ENCODE peak calls at places on chromosomes 16 and 17, in nine cellular contexts. Z, C, B, M, X, K, Y, T and U are unnamed samples. For H3K9me3, the result is how much of the 10 kb centered on the place peaks cover.

GRCh38 chr16:77840623-77841274 is 52.4 kb downstream of the VAT1L start:
- DNase-seq in B (no peak), Z (no peak), M (peak), K (no peak), X (no peak), Y (no peak), C (no peak), T (peak), U (no peak)

GRCh38 chr16:85046957-85047866 is 19.6 kb downstream of the KIAA0513 start:
- DNase-seq in M (no peak), C (no peak), Z (peak), K (peak), T (no peak), B (no peak), X (peak), Y (no peak), U (no peak)

GRCh38 chr17:65074778-65075250 is 18.3 kb upstream of the GNA13 start:
- DNase-seq in Y (no peak), B (no peak), C (no peak), X (peak), T (peak), Z (peak), M (no peak), K (peak), U (peak)

GRCh38 chr16:81517630-81518438 is 73.2 kb downstream of the CMIP start:
- DNase-seq in B (no peak), K (no peak), Y (no peak), Z (no peak), T (no peak), C (no peak), M (peak), X (peak), U (no peak)

GRCh38 chr17:17401271-17401781 is 75.5 kb upstream of the MED9 start:
- DNase-seq in M (peak), X (peak), Y (no peak), Z (no peak), B (no peak), T (no peak), K (no peak), C (no peak), U (no peak)

GRCh38 chr17:77322284-77322533 is 181.4 kb downstream of the SEC14L1 start:
- DNase-seq in M (no peak), B (no peak), K (no peak), T (no peak), C (no peak), Y (no peak), X (peak), Z (no peak), U (no peak)

GRCh38 chr17:75036643-75037268 is 10.0 kb downstream of the ATP5PD start:
- DNase-seq in Z (peak), M (peak), C (no peak), K (peak), X (peak), B (no peak), Y (peak), T (no peak), U (peak)

GRCh38 chr16:44655-45054 is 8.8 kb downstream of the POLR3K start:
- DNase-seq in B (no peak), C (no peak), Y (no peak), K (no peak), T (no peak), M (no peak), Z (no peak), X (no peak), U (no peak)

GRCh38 chr16:49000594-49000993 is 281.0 kb downstream of the CBLN1 start:
- DNase-seq in K (no peak), T (no peak), M (no peak), Y (no peak), Z (no peak), C (no peak), B (no peak), X (no peak), U (no peak)

GRCh38 chr17:60442271-60443201 is 20.2 kb downstream of the CHCT1 start:
- DNase-seq in T (no peak), X (peak), Z (no peak), K (no peak), B (no peak), C (no peak), M (peak), Y (no peak), U (no peak)
- H3K27ac ChIP-seq in T (no peak), X (peak), Z (no peak), K (no peak), B (no peak), C (no peak), M (no peak), Y (no peak), U (peak)

DNA sequence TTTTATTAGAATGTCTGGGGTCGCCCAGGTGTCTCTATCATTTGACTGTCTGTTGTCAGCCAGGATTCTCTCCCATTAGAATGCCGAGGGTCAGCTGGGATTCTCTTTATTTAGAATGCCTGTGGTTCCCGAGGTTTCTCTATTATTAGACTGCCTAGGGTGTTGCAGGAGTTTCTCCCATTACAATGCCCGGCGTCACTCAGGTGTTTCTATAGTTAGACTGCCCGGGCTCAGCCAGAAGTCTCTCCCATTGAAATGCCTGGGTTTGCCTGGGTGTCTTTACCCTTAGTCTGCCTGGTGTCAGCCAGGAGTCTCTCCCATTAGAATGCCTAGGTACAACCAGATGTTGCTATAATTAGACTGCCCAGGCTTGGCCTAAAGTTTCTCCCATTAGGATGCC is 2252.0 kb downstream of the TP53TG3F start:
- DNase-seq in T (no peak), X (no peak), Z (no peak), B (no peak), C (no peak), Y (no peak), M (no peak), K (no peak), U (no peak)
- H3K9me3 ChIP-seq in T (under half), X (under half), Z (under half), B (under half), C (under half), Y (under half), M (under half), K (under half), U (half or more)

DNA sequence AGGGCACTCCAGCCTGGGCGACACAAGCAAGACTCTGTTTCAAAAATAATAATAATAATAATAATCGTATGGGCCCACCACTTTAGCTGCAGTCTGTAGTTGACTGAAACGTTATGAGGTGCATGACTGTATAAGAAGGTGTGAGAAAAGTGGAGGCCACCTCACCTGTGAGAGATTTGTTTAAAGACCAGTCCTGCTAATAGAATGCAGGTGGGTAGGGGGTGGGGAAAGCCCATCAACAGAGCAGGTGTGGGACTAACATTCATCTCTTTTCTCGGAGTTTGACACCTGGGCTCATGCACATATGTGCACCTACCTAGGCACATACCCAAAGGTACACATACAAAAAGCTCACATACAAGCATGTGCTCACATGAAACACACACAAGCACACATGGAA is 68.0 kb upstream of the TOB1 start:
- DNase-seq in B (no peak), C (no peak), X (no peak), Y (no peak), Z (no peak), T (no peak), K (no peak), M (no peak), U (no peak)
- H3K27ac ChIP-seq in B (peak), C (no peak), X (no peak), Y (no peak), Z (no peak), T (no peak), K (no peak), M (peak), U (no peak)

DNA sequence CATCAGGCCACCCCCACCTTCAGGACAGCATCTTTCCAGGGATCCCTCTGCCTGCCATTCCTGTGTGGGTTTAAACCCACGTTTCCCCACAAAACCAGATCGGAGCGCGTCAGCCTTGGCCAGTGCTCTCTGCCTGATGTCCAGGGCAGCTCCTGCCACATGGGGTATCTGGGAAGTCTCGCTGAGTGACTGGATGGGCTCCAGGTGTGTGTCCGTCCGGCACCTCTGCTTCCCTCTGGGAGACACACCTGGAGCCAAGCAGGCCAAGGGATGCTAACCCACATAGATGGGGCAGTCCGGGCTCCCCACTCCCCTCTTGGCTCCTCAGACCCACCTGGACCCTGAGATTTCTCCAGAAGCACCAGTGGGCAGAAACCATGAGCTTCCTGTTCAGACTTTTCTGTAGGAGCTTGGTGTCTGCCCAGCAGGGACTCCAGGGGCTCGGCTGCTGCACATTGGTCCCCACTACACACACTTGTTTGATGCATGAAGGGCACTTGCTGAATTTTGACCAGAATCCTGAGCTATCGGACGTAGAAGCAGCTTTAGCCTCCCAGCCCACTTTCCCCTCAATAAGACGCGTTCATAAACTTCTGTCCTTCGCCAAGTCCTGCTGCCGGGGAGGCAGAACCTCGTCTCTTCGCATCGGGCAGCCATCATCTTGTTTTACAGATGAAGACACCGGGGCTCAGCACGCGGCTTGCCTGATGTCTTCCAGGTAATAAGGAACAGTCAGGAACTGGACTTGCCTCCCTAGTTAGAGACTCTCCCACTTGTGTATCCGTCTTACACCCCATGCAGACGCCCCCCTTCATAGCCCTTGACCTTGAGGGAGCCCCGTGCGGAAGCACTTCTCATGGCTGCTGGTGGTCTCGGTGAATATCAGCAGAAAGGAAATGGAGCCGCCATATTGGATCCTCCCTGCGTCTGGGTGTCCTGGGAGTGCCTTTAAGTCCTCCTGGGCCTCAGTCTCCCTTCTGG is 91.6 kb upstream of the ZNF469 start:
- DNase-seq in T (no peak), M (no peak), C (no peak), Y (no peak), B (no peak), K (no peak), X (no peak), Z (no peak), U (no peak)
- H3K9me3 ChIP-seq in T (under half), M (under half), C (under half), Y (under half), B (under half), K (under half), X (under half), Z (under half), U (under half)

DNA sequence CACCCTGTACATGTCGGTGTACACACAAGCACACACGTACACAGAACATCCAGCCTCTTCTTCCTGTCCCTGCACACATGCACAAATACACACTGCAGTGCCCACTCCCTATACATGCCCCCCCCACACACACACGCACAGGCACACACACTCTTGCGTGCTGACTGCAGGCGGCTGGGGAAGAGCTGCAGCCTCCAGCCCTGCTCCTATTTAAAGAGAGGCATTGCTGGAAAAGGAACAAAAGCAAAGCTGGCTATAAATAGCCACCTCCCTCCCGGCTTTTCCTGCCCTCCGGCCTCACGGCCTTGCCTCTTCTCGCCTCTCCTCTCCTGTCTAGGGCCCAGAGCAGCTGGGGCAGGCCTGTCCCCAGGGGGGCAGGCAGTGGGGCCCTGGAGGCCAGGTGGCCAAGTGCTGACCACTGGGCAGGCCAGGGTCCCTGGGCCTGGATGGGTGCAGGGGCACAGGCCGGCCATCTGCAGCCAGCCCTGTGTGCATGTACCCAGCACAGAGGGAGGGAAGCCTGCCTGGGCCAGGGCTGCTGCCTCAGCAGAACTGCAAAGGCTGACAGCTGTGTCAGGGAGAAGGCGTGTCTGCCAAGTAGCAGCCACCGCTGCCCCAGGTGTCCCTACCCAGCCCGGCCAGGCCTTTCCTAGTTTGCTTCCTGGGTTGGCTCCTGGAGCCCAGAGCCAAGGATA is 25.4 kb downstream of the RTN4RL1 start:
- DNase-seq in T (no peak), Z (peak), M (peak), C (no peak), Y (no peak), X (peak), B (no peak), K (no peak), U (peak)
- H3K27ac ChIP-seq in T (no peak), Z (peak), M (no peak), C (no peak), Y (no peak), X (peak), B (no peak), K (peak), U (peak)

GRCh38 chr16:59039066-59039465 is 304.9 kb upstream of the GOT2 start:
- DNase-seq in T (no peak), X (no peak), Y (no peak), B (no peak), C (no peak), Z (no peak), K (no peak), M (no peak), U (no peak)
- H3K9me3 ChIP-seq in T (under half), X (under half), Y (under half), B (under half), C (under half), Z (under half), K (under half), M (under half), U (under half)

GRCh38 chr16:90020838-90021382 is 1.7 kb upstream of the DBNDD1 start:
- DNase-seq in Y (no peak), T (peak), C (no peak), Z (no peak), K (no peak), X (no peak), M (peak), B (peak), U (no peak)

GRCh38 chr16:90020260-90020837 is 1.1 kb upstream of the DBNDD1 start:
- DNase-seq in C (no peak), K (no peak), X (no peak), T (no peak), B (no peak), M (peak), Y (no peak), Z (no peak), U (no peak)

GRCh38 chr16:90022209-90023077 is 3.2 kb upstream of the DBNDD1 start:
- DNase-seq in X (peak), Y (peak), Z (peak), C (peak), T (peak), K (peak), M (peak), B (peak), U (peak)

GRCh38 chr16:90026135-90026534 is 6.9 kb upstream of the DBNDD1 start:
- DNase-seq in X (no peak), M (no peak), B (no peak), Z (no peak), T (no peak), Y (no peak), C (no peak), K (no peak), U (no peak)

GRCh38 chr16:90023078-90023447 is 3.8 kb upstream of the DBNDD1 start:
- DNase-seq in Y (no peak), C (no peak), B (no peak), Z (no peak), T (no peak), K (no peak), X (no peak), M (no peak), U (no peak)
- H3K27ac ChIP-seq in Y (peak), C (peak), B (peak), Z (no peak), T (peak), K (peak), X (no peak), M (peak), U (peak)

GRCh38 chr16:31876955-31877828 is 3.6 kb downstream of the ZNF267 start:
- DNase-seq in C (peak), B (peak), Y (no peak), K (no peak), Z (no peak), X (peak), M (peak), T (peak), U (no peak)

GRCh38 chr16:31877876-31878642 is 4.5 kb downstream of the ZNF267 start:
- DNase-seq in K (no peak), Z (no peak), T (no peak), M (no peak), C (no peak), X (no peak), B (no peak), Y (no peak), U (no peak)

GRCh38 chr16:31873556-31874353 is at the start of gene ZNF267:
- DNase-seq in C (peak), K (peak), M (peak), Z (peak), T (peak), B (peak), Y (peak), X (peak), U (peak)

GRCh38 chr16:31874354-31875111 is 926 bp downstream of the ZNF267 start:
- DNase-seq in Y (no peak), T (no peak), X (peak), C (no peak), Z (peak), K (no peak), B (peak), M (peak), U (no peak)

GRCh38 chr16:31875112-31875803 is 1.7 kb downstream of the ZNF267 start:
- DNase-seq in X (peak), K (no peak), T (no peak), M (peak), Y (no peak), B (no peak), C (no peak), Z (no peak), U (no peak)
- H3K9me3 ChIP-seq in X (under half), K (under half), T (under half), M (under half), Y (under half), B (under half), C (under half), Z (under half), U (under half)

DNA sequence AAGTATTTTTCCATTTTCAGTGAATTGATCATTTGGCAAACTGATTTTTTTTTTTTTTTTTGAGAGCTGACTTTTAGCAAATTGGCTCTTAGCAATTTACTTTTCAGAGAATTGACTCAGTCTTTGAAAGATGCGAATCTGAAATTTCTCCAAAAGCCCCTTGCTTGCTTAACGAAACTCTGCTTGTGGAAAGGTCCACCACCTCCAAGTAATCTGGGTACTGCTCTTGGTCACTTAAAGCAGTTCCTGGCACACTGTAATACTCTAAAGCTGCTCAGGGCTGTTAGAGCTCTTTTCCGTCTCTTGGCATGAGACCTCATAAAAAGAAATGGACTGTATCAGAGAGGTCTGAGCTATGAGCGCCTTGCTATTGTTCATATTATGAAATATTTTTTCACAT is 2.9 kb downstream of the GSDMB start:
- DNase-seq in B (no peak), K (no peak), Y (no peak), X (no peak), C (no peak), M (no peak), Z (no peak), T (no peak), U (no peak)
- H3K27ac ChIP-seq in B (no peak), K (no peak), Y (no peak), X (no peak), C (no peak), M (no peak), Z (peak), T (no peak), U (no peak)

DNA sequence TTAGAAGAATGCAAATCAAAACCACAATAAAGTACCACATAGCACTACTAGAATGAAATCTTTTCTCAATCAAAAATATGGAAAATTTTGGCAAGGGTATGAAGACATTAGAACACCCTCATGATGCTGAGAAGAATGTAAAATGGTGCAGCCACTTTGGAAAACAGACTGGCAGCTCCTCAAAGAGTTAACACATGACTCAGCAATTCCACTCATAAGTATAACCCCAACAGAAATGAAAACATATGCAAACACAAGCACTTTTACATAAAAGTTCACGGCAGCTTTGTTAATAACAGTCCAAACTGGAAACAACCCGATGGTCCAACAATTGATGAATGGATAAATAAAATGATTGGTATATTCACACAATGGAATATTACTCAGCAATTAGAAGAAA is 124.5 kb downstream of the SHCBP1 start:
- DNase-seq in X (no peak), C (no peak), Y (no peak), Z (no peak), K (no peak), T (no peak), M (no peak), B (no peak), U (no peak)
- H3K9me3 ChIP-seq in X (under half), C (under half), Y (under half), Z (under half), K (under half), T (under half), M (under half), B (under half), U (under half)